ENCODE peak calls at places on chromosomes 7 and 10, in eight cellular contexts. One of them, this sample, is unnamed. For H3K4me1, the result is how much of the 10 kb centered on the place peaks cover.

GRCh38 chr7:82247814-82248433 is 195.7 kb downstream of the CACNA2D1 start:
- DNase-seq in psoas muscle: no peak
- DNase-seq in Panc1: no peak
- DNase-seq in foreskin keratinocyte: no peak
- DNase-seq in heart right ventricle: no peak
- DNase-seq in pancreas: no peak
- DNase-seq in GM23248: peak
- DNase-seq in left ventricle myocardium inferior: no peak
- DNase-seq in this sample: no peak

GRCh38 chr7:79515358-79515757 is 61.9 kb upstream of the MAGI2 start:
- DNase-seq in psoas muscle: no peak
- DNase-seq in Panc1: no peak
- DNase-seq in foreskin keratinocyte: no peak
- DNase-seq in heart right ventricle: no peak
- DNase-seq in pancreas: no peak
- DNase-seq in GM23248: no peak
- DNase-seq in left ventricle myocardium inferior: no peak
- DNase-seq in this sample: no peak

GRCh38 chr7:156005202-156005821 is 193.0 kb upstream of the SHH start:
- DNase-seq in psoas muscle: no peak
- DNase-seq in Panc1: no peak
- DNase-seq in foreskin keratinocyte: no peak
- DNase-seq in heart right ventricle: no peak
- DNase-seq in pancreas: no peak
- DNase-seq in GM23248: no peak
- DNase-seq in left ventricle myocardium inferior: no peak
- DNase-seq in this sample: peak

GRCh38 chr7:64180989-64181388 is 26.0 kb upstream of the ZNF735 start:
- DNase-seq in psoas muscle: no peak
- DNase-seq in Panc1: no peak
- DNase-seq in foreskin keratinocyte: no peak
- DNase-seq in heart right ventricle: no peak
- DNase-seq in pancreas: no peak
- DNase-seq in GM23248: peak
- DNase-seq in left ventricle myocardium inferior: no peak
- DNase-seq in this sample: no peak

GRCh38 chr7:99794585-99795502 is 10.9 kb upstream of the CYP3A4 start:
- DNase-seq in psoas muscle: no peak
- DNase-seq in Panc1: no peak
- DNase-seq in foreskin keratinocyte: no peak
- DNase-seq in heart right ventricle: no peak
- DNase-seq in pancreas: peak
- DNase-seq in GM23248: peak
- DNase-seq in left ventricle myocardium inferior: no peak
- DNase-seq in this sample: no peak

GRCh38 chr7:111029574-111030357 is 61.2 kb upstream of the LRRN3 start:
- DNase-seq in psoas muscle: no peak
- DNase-seq in Panc1: no peak
- DNase-seq in foreskin keratinocyte: no peak
- DNase-seq in heart right ventricle: no peak
- DNase-seq in pancreas: no peak
- DNase-seq in GM23248: peak
- DNase-seq in left ventricle myocardium inferior: no peak
- DNase-seq in this sample: peak

GRCh38 chr10:42367532-42368230 is 270.7 kb downstream of the ZNF33B start:
- DNase-seq in psoas muscle: peak
- DNase-seq in Panc1: peak
- DNase-seq in foreskin keratinocyte: peak
- DNase-seq in heart right ventricle: peak
- DNase-seq in pancreas: peak
- DNase-seq in GM23248: peak
- DNase-seq in left ventricle myocardium inferior: peak
- DNase-seq in this sample: no peak

GRCh38 chr10:94450782-94451181 is 48.4 kb downstream of the TBC1D12 start:
- DNase-seq in psoas muscle: no peak
- DNase-seq in Panc1: no peak
- DNase-seq in foreskin keratinocyte: no peak
- DNase-seq in heart right ventricle: no peak
- DNase-seq in pancreas: no peak
- DNase-seq in GM23248: no peak
- DNase-seq in left ventricle myocardium inferior: no peak
- DNase-seq in this sample: no peak

GRCh38 chr10:14093735-14094484 is 236.8 kb downstream of the FRMD4A start:
- DNase-seq in psoas muscle: no peak
- DNase-seq in Panc1: peak
- DNase-seq in foreskin keratinocyte: no peak
- DNase-seq in heart right ventricle: no peak
- DNase-seq in pancreas: no peak
- DNase-seq in GM23248: peak
- DNase-seq in left ventricle myocardium inferior: no peak
- DNase-seq in this sample: no peak

GRCh38 chr7:2313450-2314208 is 612 bp downstream of the SNX8 start:
- DNase-seq in psoas muscle: no peak
- DNase-seq in Panc1: no peak
- DNase-seq in foreskin keratinocyte: no peak
- DNase-seq in heart right ventricle: no peak
- DNase-seq in pancreas: peak
- DNase-seq in GM23248: peak
- DNase-seq in left ventricle myocardium inferior: no peak
- DNase-seq in this sample: no peak

GRCh38 chr7:77738871-77739270 is 42.6 kb downstream of the RSBN1L start:
- DNase-seq in psoas muscle: no peak
- DNase-seq in Panc1: no peak
- DNase-seq in foreskin keratinocyte: no peak
- DNase-seq in heart right ventricle: no peak
- DNase-seq in pancreas: no peak
- DNase-seq in GM23248: peak
- DNase-seq in left ventricle myocardium inferior: no peak
- DNase-seq in this sample: no peak

GRCh38 chr7:125391921-125392320 is 462.3 kb upstream of the POT1 start:
- DNase-seq in psoas muscle: no peak
- DNase-seq in Panc1: peak
- DNase-seq in foreskin keratinocyte: no peak
- DNase-seq in heart right ventricle: no peak
- DNase-seq in pancreas: no peak
- DNase-seq in GM23248: no peak
- DNase-seq in left ventricle myocardium inferior: no peak
- DNase-seq in this sample: no peak

GRCh38 chr10:131019696-131020095 is 291.8 kb downstream of the TCERG1L start:
- DNase-seq in psoas muscle: no peak
- DNase-seq in Panc1: no peak
- DNase-seq in foreskin keratinocyte: no peak
- DNase-seq in heart right ventricle: no peak
- DNase-seq in pancreas: no peak
- DNase-seq in GM23248: no peak
- DNase-seq in left ventricle myocardium inferior: no peak
- DNase-seq in this sample: no peak

GRCh38 chr10:104981995-104982394 is 340.9 kb downstream of the SORCS3 start:
- DNase-seq in psoas muscle: no peak
- DNase-seq in Panc1: no peak
- DNase-seq in foreskin keratinocyte: no peak
- DNase-seq in heart right ventricle: no peak
- DNase-seq in pancreas: no peak
- DNase-seq in GM23248: no peak
- DNase-seq in left ventricle myocardium inferior: no peak
- DNase-seq in this sample: no peak

GRCh38 chr7:2627258-2628136 is 4.3 kb upstream of the TTYH3 start:
- DNase-seq in psoas muscle: no peak
- DNase-seq in Panc1: no peak
- DNase-seq in foreskin keratinocyte: no peak
- DNase-seq in heart right ventricle: no peak
- DNase-seq in pancreas: no peak
- DNase-seq in GM23248: no peak
- DNase-seq in left ventricle myocardium inferior: peak
- DNase-seq in this sample: no peak

GRCh38 chr7:98254951-98255610 is 3.0 kb upstream of the TECPR1 start:
- DNase-seq in psoas muscle: no peak
- DNase-seq in Panc1: no peak
- DNase-seq in foreskin keratinocyte: no peak
- DNase-seq in heart right ventricle: no peak
- DNase-seq in pancreas: no peak
- DNase-seq in GM23248: no peak
- DNase-seq in left ventricle myocardium inferior: no peak
- DNase-seq in this sample: no peak

GRCh38 chr7:105779856-105780815 is 96.3 kb downstream of the ATXN7L1 start:
- DNase-seq in psoas muscle: no peak
- DNase-seq in Panc1: no peak
- DNase-seq in foreskin keratinocyte: no peak
- DNase-seq in heart right ventricle: no peak
- DNase-seq in pancreas: no peak
- DNase-seq in GM23248: no peak
- DNase-seq in left ventricle myocardium inferior: no peak
- DNase-seq in this sample: no peak

GRCh38 chr7:79055722-79056415 is 397.6 kb downstream of the MAGI2 start:
- DNase-seq in psoas muscle: no peak
- DNase-seq in Panc1: no peak
- DNase-seq in foreskin keratinocyte: peak
- DNase-seq in heart right ventricle: no peak
- DNase-seq in pancreas: peak
- DNase-seq in GM23248: no peak
- DNase-seq in left ventricle myocardium inferior: no peak
- DNase-seq in this sample: no peak

GRCh38 chr10:44829426-44829825 is 81.7 kb upstream of the TMEM72 start:
- DNase-seq in psoas muscle: no peak
- DNase-seq in Panc1: no peak
- DNase-seq in foreskin keratinocyte: no peak
- DNase-seq in heart right ventricle: no peak
- DNase-seq in pancreas: no peak
- DNase-seq in GM23248: no peak
- DNase-seq in left ventricle myocardium inferior: no peak
- DNase-seq in this sample: no peak

GRCh38 chr10:80664071-80664680 is 126.5 kb downstream of the SH2D4B start:
- DNase-seq in psoas muscle: peak
- DNase-seq in Panc1: peak
- DNase-seq in foreskin keratinocyte: peak
- DNase-seq in heart right ventricle: peak
- DNase-seq in pancreas: peak
- DNase-seq in GM23248: peak
- DNase-seq in left ventricle myocardium inferior: peak
- DNase-seq in this sample: no peak

GRCh38 chr10:43824934-43825333 is 176.3 kb upstream of the ZNF32 start:
- DNase-seq in psoas muscle: peak
- DNase-seq in Panc1: no peak
- DNase-seq in foreskin keratinocyte: no peak
- DNase-seq in heart right ventricle: peak
- DNase-seq in pancreas: no peak
- DNase-seq in GM23248: peak
- DNase-seq in left ventricle myocardium inferior: peak
- DNase-seq in this sample: no peak

GRCh38 chr7:157986051-157986450 is 601.6 kb downstream of the PTPRN2 start:
- DNase-seq in psoas muscle: no peak
- DNase-seq in Panc1: no peak
- DNase-seq in foreskin keratinocyte: no peak
- DNase-seq in heart right ventricle: no peak
- DNase-seq in pancreas: no peak
- DNase-seq in GM23248: no peak
- DNase-seq in left ventricle myocardium inferior: no peak
- DNase-seq in this sample: no peak
- H3K27ac ChIP-seq in psoas muscle: no peak
- H3K27ac ChIP-seq in Panc1: no peak
- H3K27ac ChIP-seq in foreskin keratinocyte: no peak
- H3K27ac ChIP-seq in heart right ventricle: no peak
- H3K27ac ChIP-seq in pancreas: no peak
- H3K27ac ChIP-seq in GM23248: no peak
- H3K27ac ChIP-seq in left ventricle myocardium inferior: no peak
- H3K27ac ChIP-seq in this sample: no peak

GRCh38 chr10:72329290-72330058 is 25.2 kb downstream of the DNAJB12 start:
- DNase-seq in psoas muscle: no peak
- DNase-seq in Panc1: no peak
- DNase-seq in foreskin keratinocyte: no peak
- DNase-seq in heart right ventricle: no peak
- DNase-seq in pancreas: peak
- DNase-seq in GM23248: no peak
- DNase-seq in left ventricle myocardium inferior: no peak
- DNase-seq in this sample: no peak
- H3K4me1 ChIP-seq in psoas muscle: half or more
- H3K4me1 ChIP-seq in Panc1: half or more
- H3K4me1 ChIP-seq in foreskin keratinocyte: under half
- H3K4me1 ChIP-seq in heart right ventricle: half or more
- H3K4me1 ChIP-seq in pancreas: half or more
- H3K4me1 ChIP-seq in GM23248: under half
- H3K4me1 ChIP-seq in left ventricle myocardium inferior: half or more
- H3K4me1 ChIP-seq in this sample: half or more

GRCh38 chr7:129615018-129615417 is 3.5 kb downstream of the NRF1 start:
- DNase-seq in psoas muscle: no peak
- DNase-seq in Panc1: no peak
- DNase-seq in foreskin keratinocyte: peak
- DNase-seq in heart right ventricle: no peak
- DNase-seq in pancreas: no peak
- DNase-seq in GM23248: peak
- DNase-seq in left ventricle myocardium inferior: no peak
- DNase-seq in this sample: no peak

GRCh38 chr7:129617607-129618006 is 6.1 kb downstream of the NRF1 start:
- DNase-seq in psoas muscle: no peak
- DNase-seq in Panc1: no peak
- DNase-seq in foreskin keratinocyte: no peak
- DNase-seq in heart right ventricle: no peak
- DNase-seq in pancreas: no peak
- DNase-seq in GM23248: no peak
- DNase-seq in left ventricle myocardium inferior: no peak
- DNase-seq in this sample: no peak

GRCh38 chr7:129613016-129613337 is 1.5 kb downstream of the NRF1 start:
- DNase-seq in psoas muscle: no peak
- DNase-seq in Panc1: no peak
- DNase-seq in foreskin keratinocyte: no peak
- DNase-seq in heart right ventricle: no peak
- DNase-seq in pancreas: no peak
- DNase-seq in GM23248: no peak
- DNase-seq in left ventricle myocardium inferior: no peak
- DNase-seq in this sample: no peak

GRCh38 chr7:129617178-129617577 is 5.7 kb downstream of the NRF1 start:
- DNase-seq in psoas muscle: no peak
- DNase-seq in Panc1: no peak
- DNase-seq in foreskin keratinocyte: no peak
- DNase-seq in heart right ventricle: no peak
- DNase-seq in pancreas: no peak
- DNase-seq in GM23248: no peak
- DNase-seq in left ventricle myocardium inferior: no peak
- DNase-seq in this sample: no peak

GRCh38 chr7:129616530-129616929 is 5.0 kb downstream of the NRF1 start:
- DNase-seq in psoas muscle: no peak
- DNase-seq in Panc1: no peak
- DNase-seq in foreskin keratinocyte: no peak
- DNase-seq in heart right ventricle: no peak
- DNase-seq in pancreas: no peak
- DNase-seq in GM23248: no peak
- DNase-seq in left ventricle myocardium inferior: no peak
- DNase-seq in this sample: no peak
- H3K27ac ChIP-seq in psoas muscle: no peak
- H3K27ac ChIP-seq in Panc1: no peak
- H3K27ac ChIP-seq in foreskin keratinocyte: no peak
- H3K27ac ChIP-seq in heart right ventricle: no peak
- H3K27ac ChIP-seq in pancreas: no peak
- H3K27ac ChIP-seq in GM23248: no peak
- H3K27ac ChIP-seq in left ventricle myocardium inferior: no peak
- H3K27ac ChIP-seq in this sample: no peak

DNA sequence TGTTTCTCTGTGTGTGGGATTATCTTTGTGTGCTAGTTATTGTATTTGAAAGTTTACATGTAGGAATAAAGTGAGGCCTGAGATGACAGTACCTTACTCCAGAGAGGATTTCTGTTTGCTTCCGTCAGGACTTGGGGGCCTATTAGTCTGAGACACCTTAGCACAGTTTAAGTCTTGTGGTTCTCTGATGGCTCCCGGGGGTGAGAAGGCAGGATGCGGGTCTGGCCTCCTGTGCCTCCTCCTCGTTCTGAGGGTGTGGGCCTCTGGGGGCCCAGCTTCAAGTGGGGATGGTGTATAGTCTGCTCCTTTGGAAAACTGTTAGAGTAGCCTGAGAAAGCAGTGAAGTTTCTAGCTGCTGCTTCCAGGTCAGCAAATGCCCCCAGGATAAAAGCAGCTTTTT is 12.4 kb downstream of the MTURN start:
- DNase-seq in psoas muscle: no peak
- DNase-seq in Panc1: no peak
- DNase-seq in foreskin keratinocyte: no peak
- DNase-seq in heart right ventricle: no peak
- DNase-seq in pancreas: no peak
- DNase-seq in GM23248: no peak
- DNase-seq in left ventricle myocardium inferior: no peak
- DNase-seq in this sample: peak
- H3K4me1 ChIP-seq in psoas muscle: under half
- H3K4me1 ChIP-seq in Panc1: under half
- H3K4me1 ChIP-seq in foreskin keratinocyte: under half
- H3K4me1 ChIP-seq in heart right ventricle: under half
- H3K4me1 ChIP-seq in pancreas: under half
- H3K4me1 ChIP-seq in GM23248: under half
- H3K4me1 ChIP-seq in left ventricle myocardium inferior: under half
- H3K4me1 ChIP-seq in this sample: under half

This sample was measured in CD8-positive, alpha-beta T cell.